ENCODE peak calls at places on chromosome 20, in six cellular contexts. C, T, W, H, V and M are unnamed samples.

GRCh38 chr20:56843817-56844216 is 214.7 kb downstream of the TFAP2C start:
- DNase-seq in H (no peak), W (no peak), C (no peak), V (no peak), T (no peak), M (no peak)

GRCh38 chr20:40945754-40946451 is 82.7 kb upstream of the TOP1 start:
- DNase-seq in W (peak; percentile 70), T (peak; percentile 31), C (peak; percentile 55), V (no peak), H (peak; percentile 63), M (peak; percentile 17)

GRCh38 chr20:51848346-51848745 is 46.0 kb upstream of the SALL4 start:
- DNase-seq in V (no peak), W (no peak), H (no peak), T (no peak), C (no peak), M (no peak)

GRCh38 chr20:35039146-35039545 is 53.5 kb downstream of the TRPC4AP start:
- DNase-seq in C (no peak), T (peak; percentile 76), H (peak; percentile 75), W (no peak), V (no peak), M (no peak)

GRCh38 chr20:62782149-62782892 is 14.0 kb upstream of the MRGBP start:
- DNase-seq in T (no peak), V (no peak), C (no peak), W (no peak), H (no peak), M (no peak)

GRCh38 chr20:61951695-61952533 is 113.8 kb downstream of the TAF4 start:
- DNase-seq in C (no peak), T (no peak), H (no peak), W (no peak), V (no peak), M (no peak)

GRCh38 chr20:19308151-19308550 is 95.7 kb downstream of the SLC24A3 start:
- DNase-seq in C (no peak), W (no peak), V (no peak), T (no peak), H (no peak), M (no peak)

GRCh38 chr20:48060841-48061720 is 275.8 kb upstream of the SULF2 start:
- DNase-seq in V (no peak), H (no peak), C (no peak), W (no peak), T (no peak), M (no peak)

GRCh38 chr20:22921595-22922421 is 113.3 kb upstream of the SSTR4 start:
- DNase-seq in C (no peak), V (no peak), H (peak; percentile 43), W (no peak), T (peak; percentile 95), M (no peak)

GRCh38 chr20:25336561-25337422 is 53.8 kb downstream of the ABHD12 start:
- DNase-seq in C (no peak), H (peak; percentile 81), T (no peak), V (no peak), W (peak; percentile 33), M (no peak)

GRCh38 chr20:49521356-49521755 is 38.9 kb upstream of the KCNB1 start:
- DNase-seq in H (no peak), V (no peak), C (no peak), T (peak; percentile 16), W (no peak), M (no peak)

GRCh38 chr20:52312131-52312729 is 120.7 kb upstream of the ZFP64 start:
- DNase-seq in T (peak; percentile 51), W (peak; percentile 38), H (peak; percentile 71), V (peak; percentile 20), C (peak; percentile 79), M (peak; percentile 57)

GRCh38 chr20:58839991-58840747 is 10.5 kb downstream of the GNAS-AS1 start:
- DNase-seq in H (no peak), T (no peak), W (no peak), V (no peak), C (no peak), M (no peak)

GRCh38 chr20:36818831-36819230 is 45.3 kb upstream of the DSN1 start:
- DNase-seq in T (peak; percentile 63), W (no peak), C (no peak), V (no peak), H (no peak), M (no peak)